ENCODE peak calls at places on chromosomes 5 and 9, in four cellular contexts. One of them, this sample, is unnamed.

GRCh38 chr9:21326526-21327139 is 8.6 kb downstream of the KLHL9 start:
- DNase-seq in activated gamma-delta T cell treated with Interleukin-2 at 50 U/mL for 16 hours: no peak
- DNase-seq in colonic mucosa: no peak
- DNase-seq in NCI-H460: peak; percentile 43
- DNase-seq in this sample: no peak

GRCh38 chr9:35193762-35194161 is 32.0 kb downstream of the UNC13B start:
- DNase-seq in activated gamma-delta T cell treated with Interleukin-2 at 50 U/mL for 16 hours: no peak
- DNase-seq in colonic mucosa: no peak
- DNase-seq in NCI-H460: no peak
- DNase-seq in this sample: no peak

GRCh38 chr5:178205010-178205748 is 846 bp downstream of the HNRNPAB start:
- DNase-seq in activated gamma-delta T cell treated with Interleukin-2 at 50 U/mL for 16 hours: peak; percentile 66
- DNase-seq in NCI-H460: peak; percentile 68
- DNase-seq in colonic mucosa: peak; percentile 94
- DNase-seq in this sample: peak; percentile 77

GRCh38 chr9:37464006-37464405 is 1.2 kb downstream of the ZBTB5 start:
- DNase-seq in NCI-H460: no peak
- DNase-seq in colonic mucosa: no peak
- DNase-seq in activated gamma-delta T cell treated with Interleukin-2 at 50 U/mL for 16 hours: no peak
- DNase-seq in this sample: no peak

GRCh38 chr5:136811086-136811485 is 445.7 kb upstream of the TRPC7 start:
- DNase-seq in colonic mucosa: no peak
- DNase-seq in NCI-H460: no peak
- DNase-seq in activated gamma-delta T cell treated with Interleukin-2 at 50 U/mL for 16 hours: no peak
- DNase-seq in this sample: no peak

GRCh38 chr5:1007681-1008450 is 736 bp upstream of the NKD2 start:
- DNase-seq in NCI-H460: no peak
- DNase-seq in colonic mucosa: peak; percentile 18
- DNase-seq in activated gamma-delta T cell treated with Interleukin-2 at 50 U/mL for 16 hours: peak; percentile 2
- DNase-seq in this sample: no peak

GRCh38 chr5:32504923-32505596 is 60.5 kb upstream of the ZFR start:
- DNase-seq in NCI-H460: no peak
- DNase-seq in colonic mucosa: peak; percentile 42
- DNase-seq in activated gamma-delta T cell treated with Interleukin-2 at 50 U/mL for 16 hours: no peak
- DNase-seq in this sample: no peak

GRCh38 chr9:116219686-116220085 is 66.1 kb downstream of the PAPPA start:
- DNase-seq in colonic mucosa: no peak
- DNase-seq in activated gamma-delta T cell treated with Interleukin-2 at 50 U/mL for 16 hours: no peak
- DNase-seq in NCI-H460: no peak
- DNase-seq in this sample: no peak

GRCh38 chr5:8807636-8808035 is 738.2 kb downstream of the SEMA5A start:
- DNase-seq in NCI-H460: no peak
- DNase-seq in activated gamma-delta T cell treated with Interleukin-2 at 50 U/mL for 16 hours: no peak
- DNase-seq in colonic mucosa: no peak
- DNase-seq in this sample: no peak

GRCh38 chr9:134235366-134235765 is 71.0 kb upstream of the RNU6ATAC start:
- DNase-seq in NCI-H460: no peak
- DNase-seq in activated gamma-delta T cell treated with Interleukin-2 at 50 U/mL for 16 hours: no peak
- DNase-seq in colonic mucosa: no peak
- DNase-seq in this sample: no peak

This sample was measured in B cell.